ENCODE peak calls at places on chromosomes 12 and 14, in six cellular contexts. C is SJCRH30; V is right cardiac atrium; O is fibroblast of lung; I is IMR-90; P is CD4-positive, CD25-positive, alpha-beta regulatory T cell. M is an unnamed sample.
A peak's percentile ranks its signal among the peaks of the same experiment; 100 is the strongest.

GRCh38 chr12:108837239-108837638 is 20.1 kb downstream of the SSH1 start:
- DNase-seq in C (no peak), V (no peak), O (no peak), I (no peak), P (no peak), M (no peak)

GRCh38 chr12:1519642-1520041 is 74.7 kb downstream of the FBXL14 start:
- DNase-seq in C (peak; percentile 29), V (peak; percentile 49), O (no peak), I (no peak), P (no peak), M (no peak)

GRCh38 chr12:46088040-46088439 is 97.7 kb upstream of the SCAF11 start:
- DNase-seq in C (no peak), V (no peak), O (no peak), I (no peak), P (no peak), M (no peak)

GRCh38 chr12:56337753-56338221 is 897 bp upstream of the IL23A start:
- DNase-seq in C (no peak), V (no peak), O (no peak), I (no peak), P (no peak), M (no peak)

GRCh38 chr12:15670756-15671155 is 118.4 kb downstream of the EPS8 start:
- DNase-seq in C (no peak), V (no peak), O (no peak), I (no peak), P (no peak), M (no peak)

GRCh38 chr12:51922762-51923505 is 15.6 kb downstream of the ACVRL1 start:
- DNase-seq in C (no peak), V (peak; percentile 83), O (peak; percentile 76), I (peak; percentile 79), P (no peak), M (no peak)

GRCh38 chr14:30573203-30573814 is 14.4 kb downstream of the G2E3 start:
- DNase-seq in C (no peak), V (no peak), O (peak; percentile 46), I (peak; percentile 70), P (no peak), M (no peak)

GRCh38 chr12:69339999-69340398 is 8.2 kb upstream of the LYZ start:
- DNase-seq in C (no peak), V (no peak), O (no peak), I (no peak), P (no peak), M (no peak)

GRCh38 chr14:105525861-105526780 is at the start of gene TMEM121:
- DNase-seq in C (no peak), V (peak; percentile 73), O (no peak), I (no peak), P (peak; percentile 41), M (no peak)

GRCh38 chr14:53325176-53325806 is 172.2 kb upstream of the DDHD1 start:
- DNase-seq in C (no peak), V (no peak), O (peak; percentile 49), I (peak; percentile 21), P (no peak), M (no peak)

GRCh38 chr14:85342858-85343607 is 186.9 kb upstream of the FLRT2 start:
- DNase-seq in C (no peak), V (no peak), O (peak; percentile 17), I (no peak), P (no peak), M (no peak)

GRCh38 chr14:59317782-59318505 is 129.5 kb downstream of the DAAM1 start:
- DNase-seq in C (no peak), V (no peak), O (no peak), I (no peak), P (no peak), M (no peak)

GRCh38 chr14:59321184-59321952 is 132.9 kb downstream of the DAAM1 start:
- DNase-seq in C (no peak), V (no peak), O (peak; percentile 64), I (peak; percentile 52), P (no peak), M (no peak)

GRCh38 chr14:59317346-59317745 is 128.9 kb downstream of the DAAM1 start:
- DNase-seq in C (no peak), V (no peak), O (no peak), I (no peak), P (no peak), M (no peak)

GRCh38 chr14:59320771-59321170 is 132.3 kb downstream of the DAAM1 start:
- DNase-seq in C (no peak), V (no peak), O (peak; percentile 37), I (no peak), P (no peak), M (no peak)

GRCh38 chr14:59318908-59319307 is 130.4 kb downstream of the DAAM1 start:
- DNase-seq in C (peak; percentile 17), V (peak; percentile 72), O (no peak), I (no peak), P (no peak), M (no peak)
- H3K4me1 ChIP-seq in C (peaks cover 19% of the 10 kb centered on the region), V (peaks cover 9% of the 10 kb centered on the region), O (peaks cover 4% of the 10 kb centered on the region), I (peaks cover 2% of the 10 kb centered on the region), P (no peaks in the 10 kb centered on the region), M (no peaks in the 10 kb centered on the region)

GRCh38 chr14:69682607-69683263 is 71.3 kb downstream of the SUSD6 start:
- DNase-seq in C (no peak), V (no peak), O (peak; percentile 34), I (no peak), P (no peak), M (no peak)
- H3K27ac ChIP-seq in C (no peak overlapping the region), V (peak overlapping the region; percentile 19), O (no peak overlapping the region), I (no peak overlapping the region), P (no peak overlapping the region), M (no peak overlapping the region)

DNA sequence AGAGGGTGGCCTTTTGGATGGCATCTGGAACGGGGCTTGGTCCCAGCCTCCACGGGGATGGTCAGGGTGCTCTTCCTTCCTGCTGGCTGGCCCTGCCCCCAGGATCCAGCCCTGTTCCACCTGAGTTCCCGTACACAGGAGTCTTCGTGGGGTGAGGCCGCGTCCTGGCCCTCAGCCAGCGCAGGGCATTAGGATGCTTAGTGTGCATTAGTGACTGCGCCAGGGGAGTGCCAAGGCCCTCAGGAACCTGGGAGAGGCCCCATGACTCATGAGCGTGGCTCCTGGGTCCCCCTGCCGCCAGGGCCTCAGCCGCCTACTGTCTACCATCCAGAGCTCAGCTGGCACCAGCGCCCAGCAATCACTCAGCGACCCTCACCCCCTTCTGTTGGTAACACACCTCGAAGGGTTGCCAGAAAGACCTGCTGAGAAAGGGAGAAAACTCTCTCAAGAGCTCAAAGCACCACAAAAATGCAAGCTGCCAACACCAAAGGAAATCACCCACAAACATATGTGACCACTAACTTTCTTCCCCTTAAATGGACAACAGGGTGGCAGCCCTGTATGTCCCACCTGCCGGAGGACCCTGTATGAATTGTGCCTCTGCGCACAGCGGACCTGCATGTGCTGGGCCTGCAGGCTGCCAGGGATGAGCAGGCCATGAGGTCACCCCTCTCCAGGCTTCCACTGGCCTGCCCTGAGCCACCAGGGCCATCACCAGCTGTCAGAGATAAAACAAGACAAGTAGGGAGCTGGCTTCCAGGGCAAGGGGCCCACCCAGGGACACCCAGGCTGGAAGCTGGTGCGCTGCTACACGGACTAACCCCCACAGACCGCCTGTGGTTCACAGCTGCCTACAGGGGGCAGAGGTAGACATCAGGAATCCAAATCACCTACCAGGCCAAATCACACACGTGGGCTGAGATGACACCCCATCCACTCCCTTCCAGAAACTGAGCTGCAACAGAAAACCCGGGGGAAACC is 28.7 kb downstream of the CCDC85C start:
- DNase-seq in C (peak; percentile 71), V (no peak), O (no peak), I (peak; percentile 19), P (no peak), M (no peak)
- H3K4me1 ChIP-seq in C (peaks cover 79% of the 10 kb centered on the region), V (peaks cover 28% of the 10 kb centered on the region), O (peaks cover 49% of the 10 kb centered on the region), I (peaks cover 70% of the 10 kb centered on the region), P (no peaks in the 10 kb centered on the region), M (no peaks in the 10 kb centered on the region)

GRCh38 chr14:64544607-64545312 is 4.2 kb downstream of the HSPA2 start:
- DNase-seq in C (no peak), V (no peak), O (no peak), I (peak; percentile 39), P (no peak), M (no peak)

GRCh38 chr14:64540208-64541202 is at the start of gene HSPA2:
- DNase-seq in C (peak; percentile 90), V (peak; percentile 99), O (peak; percentile 99), I (peak; percentile 99), P (peak; percentile 87), M (peak; percentile 85)

GRCh38 chr14:64542839-64543207 is 2.3 kb downstream of the HSPA2 start:
- DNase-seq in C (no peak), V (no peak), O (no peak), I (no peak), P (no peak), M (no peak)

GRCh38 chr14:64541261-64541970 is 875 bp downstream of the HSPA2 start:
- DNase-seq in C (no peak), V (peak; percentile 71), O (peak; percentile 4), I (no peak), P (no peak), M (no peak)

GRCh38 chr14:64541971-64542838 is 1.7 kb downstream of the HSPA2 start:
- DNase-seq in C (no peak), V (peak; percentile 46), O (no peak), I (no peak), P (no peak), M (no peak)
- H3K27ac ChIP-seq in C (no peak overlapping the region), V (no peak overlapping the region), O (no peak overlapping the region), I (peak overlapping the region; percentile 25), P (no peak overlapping the region), M (no peak overlapping the region)

M was measured in CD8-positive, alpha-beta T cell.